ENCODE peak calls at places on chromosomes 5 and 9, in five cellular contexts. K, V, U, M and H are unnamed samples.

GRCh38 chr9:306907-307306 is 92.2 kb downstream of the DOCK8 start:
- DNase-seq in K (no peak), V (no peak), U (no peak), M (peak; percentile 37), H (no peak)

GRCh38 chr9:14097215-14097614 is 216.7 kb downstream of the NFIB start:
- DNase-seq in K (no peak), V (no peak), U (peak; percentile 56), M (no peak), H (no peak)

GRCh38 chr9:14616188-14616982 is 76.8 kb downstream of the ZDHHC21 start:
- DNase-seq in K (peak; percentile 20), V (no peak), U (peak; percentile 76), M (peak; percentile 18), H (peak; percentile 2)

GRCh38 chr5:172541119-172541763 is 86.9 kb upstream of the SH3PXD2B start:
- DNase-seq in K (no peak), V (peak; percentile 30), U (peak; percentile 77), M (no peak), H (no peak)

GRCh38 chr9:98316445-98317133 is 61.1 kb upstream of the TBC1D2 start:
- DNase-seq in K (no peak), V (no peak), U (no peak), M (no peak), H (no peak)

GRCh38 chr9:107665057-107665456 is 175.5 kb upstream of the KLF4 start:
- DNase-seq in K (no peak), V (no peak), U (no peak), M (no peak), H (no peak)

GRCh38 chr5:129511291-129511690 is 51.2 kb downstream of the ADAMTS19 start:
- DNase-seq in K (no peak), V (no peak), U (no peak), M (no peak), H (no peak)

GRCh38 chr9:95876595-95876994 is 1.1 kb downstream of the ERCC6L2 start:
- DNase-seq in K (no peak), V (no peak), U (peak; percentile 9), M (peak; percentile 11), H (no peak)

GRCh38 chr5:127844631-127845030 is 141.4 kb downstream of the CCDC192 start:
- DNase-seq in K (no peak), V (no peak), U (no peak), M (no peak), H (no peak)

GRCh38 chr5:179322071-179323025 is 22.9 kb downstream of the ADAMTS2 start:
- DNase-seq in K (no peak), V (peak; percentile 52), U (no peak), M (no peak), H (no peak)

GRCh38 chr5:56346717-56347116 is 113.6 kb upstream of the ANKRD55 start:
- DNase-seq in K (no peak), V (no peak), U (no peak), M (no peak), H (no peak)

GRCh38 chr5:135695656-135696055 is 116.9 kb upstream of the CXCL14 start:
- DNase-seq in K (no peak), V (no peak), U (no peak), M (no peak), H (no peak)

GRCh38 chr9:112065781-112066606 is 109.1 kb downstream of the SUSD1 start:
- DNase-seq in K (no peak), V (no peak), U (peak; percentile 11), M (no peak), H (no peak)

GRCh38 chr9:88488166-88488565 is 46.8 kb upstream of the NXNL2 start:
- DNase-seq in K (no peak), V (no peak), U (no peak), M (no peak), H (no peak)

GRCh38 chr5:141359790-141360426 is at the start of gene PCDHGB2:
- DNase-seq in K (no peak), V (peak; percentile 58), U (peak; percentile 3), M (peak; percentile 50), H (peak; percentile 39)

GRCh38 chr9:15158019-15158418 is 149.0 kb downstream of the TTC39B start:
- DNase-seq in K (no peak), V (no peak), U (no peak), M (no peak), H (no peak)

GRCh38 chr9:72828281-72828731 is 124.5 kb downstream of the ALDH1A1 start:
- DNase-seq in K (no peak), V (no peak), U (no peak), M (no peak), H (no peak)

GRCh38 chr5:138824924-138825863 is 49.9 kb downstream of the LRRTM2 start:
- DNase-seq in K (no peak), V (no peak), U (peak; percentile 24), M (peak; percentile 32), H (no peak)

GRCh38 chr5:55096186-55096585 is 6.3 kb upstream of the GZMA start:
- DNase-seq in K (no peak), V (no peak), U (no peak), M (no peak), H (no peak)

GRCh38 chr5:12413585-12413984 is 509.3 kb upstream of the CTNND2 start:
- DNase-seq in K (no peak), V (no peak), U (no peak), M (no peak), H (no peak)

GRCh38 chr9:108093773-108094675 is 604.5 kb upstream of the KLF4 start:
- DNase-seq in K (no peak), V (no peak), U (no peak), M (no peak), H (peak; percentile 43)

GRCh38 chr5:175731756-175732465 is 74.0 kb downstream of the HRH2 start:
- DNase-seq in K (no peak), V (no peak), U (no peak), M (no peak), H (no peak)

GRCh38 chr5:8861764-8862163 is 684.1 kb downstream of the SEMA5A start:
- DNase-seq in K (no peak), V (no peak), U (no peak), M (no peak), H (no peak)

DNA sequence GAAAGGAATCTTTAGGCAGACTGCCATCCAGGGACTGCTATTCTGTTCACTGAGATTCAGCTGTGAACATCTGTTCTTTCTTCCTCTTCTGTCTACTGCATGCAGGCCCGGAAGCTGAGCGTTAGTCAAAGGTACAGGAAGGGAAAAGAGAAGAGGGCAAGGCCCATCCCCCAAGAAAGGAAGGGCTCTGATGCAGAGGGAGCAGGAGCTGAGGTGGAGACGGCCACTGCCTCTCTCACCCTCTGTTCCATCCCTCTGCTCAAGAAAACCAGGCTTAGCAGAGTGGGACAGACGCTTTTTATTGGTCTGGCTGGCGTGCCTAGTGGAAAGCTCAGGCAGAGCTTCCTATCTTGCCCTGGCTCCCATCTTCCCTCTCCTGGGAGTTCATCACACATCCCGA is 57.5 kb downstream of the PFDN1 start:
- DNase-seq in K (no peak), V (no peak), U (no peak), M (no peak), H (no peak)
- H3K4me1 ChIP-seq in K (peaks cover 3% of the 10 kb centered on the region), V (no peaks in the 10 kb centered on the region), U (peaks cover 24% of the 10 kb centered on the region), M (peaks cover 17% of the 10 kb centered on the region), H (peaks cover 31% of the 10 kb centered on the region)

DNA sequence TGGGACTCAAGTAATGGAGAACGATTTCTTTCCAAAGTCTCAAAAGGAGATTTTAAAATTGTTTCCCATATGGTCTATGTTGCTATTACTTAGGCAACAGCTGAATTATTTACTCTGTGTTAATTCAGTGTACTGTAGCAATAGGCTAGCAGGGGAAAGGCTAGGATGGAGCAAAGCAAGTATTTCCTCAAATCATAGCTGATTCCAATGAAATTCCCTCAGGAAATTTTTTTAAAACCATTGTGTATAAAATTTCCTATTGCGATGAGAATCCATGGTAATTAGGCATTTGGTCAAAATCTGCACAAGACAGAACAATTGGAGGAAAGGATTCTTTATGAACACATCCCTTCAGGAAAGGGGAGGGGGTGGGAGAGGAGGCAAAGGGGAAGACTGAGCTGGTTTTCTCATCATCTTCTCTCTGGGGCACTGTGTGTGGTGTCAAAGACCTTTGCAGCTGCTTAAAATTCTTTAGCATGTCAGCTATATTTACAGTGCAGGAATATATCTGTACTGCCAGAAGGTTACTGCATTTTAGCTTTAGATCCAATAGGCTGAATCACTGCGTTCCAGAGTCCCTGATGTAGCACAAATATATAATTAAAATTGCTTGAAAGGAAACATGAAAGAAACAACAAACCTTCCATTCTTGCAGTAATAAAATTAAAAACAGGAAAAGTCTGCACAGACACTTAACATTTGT is 95.3 kb downstream of the ZNF608 start:
- DNase-seq in K (no peak), V (no peak), U (no peak), M (no peak), H (no peak)
- H3K4me1 ChIP-seq in K (peaks cover 5% of the 10 kb centered on the region), V (no peaks in the 10 kb centered on the region), U (peaks cover 80% of the 10 kb centered on the region), M (peaks cover 23% of the 10 kb centered on the region), H (peaks cover 74% of the 10 kb centered on the region)

DNA sequence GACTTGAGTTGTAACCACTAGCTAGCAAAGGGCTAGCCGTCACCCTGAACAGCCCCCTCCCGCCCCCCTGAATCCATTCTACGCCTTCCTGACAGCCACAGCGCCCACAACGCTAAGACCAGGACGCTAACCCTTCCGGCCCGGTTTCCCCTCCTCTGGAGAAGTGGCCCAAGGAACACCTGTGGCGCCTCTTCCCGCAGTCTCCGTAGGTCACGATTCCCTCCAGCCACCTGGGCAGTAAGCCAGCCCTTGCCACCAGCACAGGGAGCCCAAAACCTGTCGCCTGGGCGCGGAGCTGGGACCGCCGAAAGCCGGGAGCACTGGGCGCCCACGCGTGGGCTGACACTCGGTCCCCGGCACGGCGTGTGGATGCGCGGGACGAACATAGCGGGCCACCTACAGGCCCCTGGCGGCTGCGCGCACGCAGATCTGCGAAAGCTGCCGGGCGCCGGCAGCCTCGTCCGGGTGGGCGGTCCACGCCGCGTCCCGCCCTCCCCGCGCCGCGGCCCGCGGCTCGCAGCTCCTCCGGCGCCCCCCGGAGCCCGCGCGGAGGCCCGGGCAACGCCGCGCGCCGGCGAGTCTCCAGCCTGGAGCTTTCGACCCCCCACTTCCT is 596 bp downstream of the IRF1 start:
- DNase-seq in K (no peak), V (peak; percentile 87), U (peak; percentile 18), M (peak; percentile 44), H (no peak)
- H3K4me1 ChIP-seq in K (peaks cover 13% of the 10 kb centered on the region), V (no peaks in the 10 kb centered on the region), U (peaks cover 5% of the 10 kb centered on the region), M (peaks cover 54% of the 10 kb centered on the region), H (peaks cover 19% of the 10 kb centered on the region)

GRCh38 chr9:127223810-127224177 is 40.8 kb upstream of the GARNL3 start:
- DNase-seq in K (no peak), V (no peak), U (peak; percentile 11), M (no peak), H (no peak)

GRCh38 chr9:127224883-127225739 is 39.5 kb upstream of the GARNL3 start:
- DNase-seq in K (no peak), V (peak; percentile 99), U (peak; percentile 99), M (peak; percentile 92), H (no peak)

GRCh38 chr9:127223266-127223665 is 41.3 kb upstream of the GARNL3 start:
- DNase-seq in K (no peak), V (no peak), U (no peak), M (no peak), H (no peak)

GRCh38 chr9:127225747-127226646 is 38.6 kb upstream of the GARNL3 start:
- DNase-seq in K (no peak), V (peak; percentile 83), U (peak; percentile 36), M (no peak), H (no peak)

DNA sequence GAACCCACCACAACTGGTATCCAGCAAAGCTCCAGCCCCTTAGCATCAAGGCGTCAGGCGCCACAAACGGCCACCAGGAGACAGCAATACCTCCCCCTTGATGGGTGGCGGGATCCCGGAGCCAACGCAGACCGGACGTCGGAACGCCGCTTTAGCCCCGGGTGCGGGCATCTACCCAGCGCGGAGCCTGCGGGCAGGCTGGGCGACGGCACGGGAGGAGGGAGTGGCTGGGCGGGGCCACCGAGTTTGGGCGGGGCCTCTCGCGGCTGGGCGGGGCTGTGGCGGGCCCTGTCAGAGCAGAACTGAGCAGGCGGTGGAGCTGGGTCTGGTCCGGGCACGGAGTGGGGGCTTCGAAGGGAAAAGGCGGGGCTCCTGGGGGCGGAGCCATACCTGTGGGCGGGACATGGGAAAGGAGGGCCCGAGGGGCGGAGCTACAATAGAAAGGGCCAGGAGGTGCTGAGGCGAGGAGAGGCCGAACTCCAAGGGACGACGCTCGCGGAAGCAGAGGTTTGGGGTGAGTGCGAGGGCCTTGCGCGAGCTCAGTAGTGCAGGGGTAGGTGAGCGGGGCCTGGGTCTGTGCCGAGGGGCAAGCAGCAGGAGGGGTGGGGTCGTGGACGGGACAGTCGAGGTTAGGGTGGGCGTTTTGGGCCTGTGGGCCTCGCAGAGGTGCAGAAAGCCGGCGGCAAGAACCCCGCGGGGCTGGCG is 40.2 kb upstream of the GARNL3 start:
- DNase-seq in K (peak; percentile 74), V (peak; percentile 98), U (peak; percentile 95), M (peak; percentile 91), H (no peak)
- H3K4me1 ChIP-seq in K (no peaks in the 10 kb centered on the region), V (no peaks in the 10 kb centered on the region), U (no peaks in the 10 kb centered on the region), M (peaks cover 16% of the 10 kb centered on the region), H (peaks cover 3% of the 10 kb centered on the region)